ENCODE peak calls at places on chromosome 15, in ten cellular contexts. K is cardiac fibroblast, M is HAP-1, W is neuronal stem cell, R is GM03348, J is activated gamma-delta T cell treated with Interleukin-2 at 50 U/mL for 16 hours, G is T-helper 17 cell, E is AG09309, F is esophagus squamous epithelium, Q is putamen. Y is an unnamed sample.

GRCh38 chr15:57769266-57769665 is 62.8 kb downstream of the POLR2M start:
- DNase-seq in K (peak), M (no peak), W (no peak), R (peak), J (no peak), G (no peak), E (peak), F (no peak), Q (no peak), Y (no peak)

GRCh38 chr15:60137711-60138396 is 133.7 kb downstream of the FOXB1 start:
- DNase-seq in K (no peak), M (no peak), W (no peak), R (peak), J (no peak), G (no peak), E (no peak), F (no peak), Q (no peak), Y (no peak)

GRCh38 chr15:48875241-48875640 is 2.7 kb upstream of the EID1 start:
- DNase-seq in K (no peak), M (peak), W (no peak), R (no peak), J (no peak), G (no peak), E (no peak), F (no peak), Q (no peak), Y (no peak)

GRCh38 chr15:75815811-75816719 is 27.2 kb upstream of the UBE2Q2 start:
- DNase-seq in K (peak), M (no peak), W (no peak), R (no peak), J (no peak), G (no peak), E (no peak), F (no peak), Q (no peak), Y (no peak)

GRCh38 chr15:52783929-52784798 is 6.0 kb downstream of the ONECUT1 start:
- DNase-seq in K (no peak), M (peak), W (peak), R (peak), J (peak), G (no peak), E (no peak), F (no peak), Q (no peak), Y (peak)

GRCh38 chr15:77974098-77974414 is 103.5 kb downstream of the TBC1D2B start:
- DNase-seq in K (peak), M (no peak), W (no peak), R (peak), J (no peak), G (no peak), E (no peak), F (no peak), Q (peak), Y (peak)

GRCh38 chr15:52783191-52783829 is 6.8 kb downstream of the ONECUT1 start:
- DNase-seq in K (peak), M (no peak), W (peak), R (no peak), J (no peak), G (no peak), E (no peak), F (no peak), Q (no peak), Y (peak)

GRCh38 chr15:43762824-43763223 is 13.9 kb downstream of the ELL3 start:
- DNase-seq in K (no peak), M (no peak), W (no peak), R (no peak), J (no peak), G (no peak), E (no peak), F (no peak), Q (no peak), Y (no peak)

GRCh38 chr15:55407631-55407948 is 569 bp downstream of the CCPG1 start:
- DNase-seq in K (peak), M (no peak), W (no peak), R (peak), J (no peak), G (no peak), E (no peak), F (no peak), Q (no peak), Y (no peak)

Y was measured in Ammon's horn.